ENCODE peak calls at places on chromosomes 4 and X, in nine cellular contexts. One of them, this sample, is unnamed.

GRCh38 chr4:137370206-137370633 is 162.1 kb downstream of the PCDH18 start:
- DNase-seq in psoas muscle: no peak
- DNase-seq in astrocyte of the spinal cord: peak
- DNase-seq in MCF 10A: peak
- DNase-seq in heart right ventricle: no peak
- DNase-seq in left lung: no peak
- DNase-seq in cardiac muscle cell: no peak
- DNase-seq in HFF-Myc: no peak
- DNase-seq in GM23338: no peak
- DNase-seq in this sample: no peak

GRCh38 chr4:66574145-66574978 is 904.1 kb upstream of the EPHA5 start:
- DNase-seq in psoas muscle: no peak
- DNase-seq in astrocyte of the spinal cord: peak
- DNase-seq in MCF 10A: peak
- DNase-seq in heart right ventricle: no peak
- DNase-seq in left lung: no peak
- DNase-seq in cardiac muscle cell: no peak
- DNase-seq in HFF-Myc: no peak
- DNase-seq in GM23338: peak
- DNase-seq in this sample: no peak

GRCh38 chrX:30343206-30343605 is 34.0 kb upstream of the NR0B1 start:
- DNase-seq in psoas muscle: no peak
- DNase-seq in astrocyte of the spinal cord: no peak
- DNase-seq in MCF 10A: peak
- DNase-seq in heart right ventricle: no peak
- DNase-seq in left lung: no peak
- DNase-seq in cardiac muscle cell: peak
- DNase-seq in HFF-Myc: no peak
- DNase-seq in GM23338: peak
- DNase-seq in this sample: no peak

GRCh38 chrX:152929898-152930297 is 32.0 kb downstream of the ZNF185 start:
- DNase-seq in psoas muscle: no peak
- DNase-seq in astrocyte of the spinal cord: no peak
- DNase-seq in MCF 10A: no peak
- DNase-seq in heart right ventricle: no peak
- DNase-seq in left lung: peak
- DNase-seq in cardiac muscle cell: no peak
- DNase-seq in HFF-Myc: no peak
- DNase-seq in GM23338: no peak
- DNase-seq in this sample: no peak

GRCh38 chrX:150167482-150168324 is 195.4 kb upstream of the MAMLD1 start:
- DNase-seq in psoas muscle: no peak
- DNase-seq in astrocyte of the spinal cord: no peak
- DNase-seq in MCF 10A: no peak
- DNase-seq in heart right ventricle: no peak
- DNase-seq in left lung: no peak
- DNase-seq in cardiac muscle cell: no peak
- DNase-seq in HFF-Myc: no peak
- DNase-seq in GM23338: no peak
- DNase-seq in this sample: no peak

GRCh38 chr4:44660396-44660795 is 9.0 kb upstream of the YIPF7 start:
- DNase-seq in psoas muscle: no peak
- DNase-seq in astrocyte of the spinal cord: no peak
- DNase-seq in MCF 10A: no peak
- DNase-seq in heart right ventricle: no peak
- DNase-seq in left lung: no peak
- DNase-seq in cardiac muscle cell: no peak
- DNase-seq in HFF-Myc: no peak
- DNase-seq in GM23338: no peak
- DNase-seq in this sample: no peak

GRCh38 chrX:135982860-135983259 is 2.4 kb upstream of the SLC9A6 start:
- DNase-seq in psoas muscle: no peak
- DNase-seq in astrocyte of the spinal cord: no peak
- DNase-seq in MCF 10A: no peak
- DNase-seq in heart right ventricle: no peak
- DNase-seq in left lung: no peak
- DNase-seq in cardiac muscle cell: no peak
- DNase-seq in HFF-Myc: no peak
- DNase-seq in GM23338: no peak
- DNase-seq in this sample: no peak

GRCh38 chrX:140318306-140318705 is 186.6 kb downstream of the SOX3 start:
- DNase-seq in psoas muscle: no peak
- DNase-seq in astrocyte of the spinal cord: peak
- DNase-seq in MCF 10A: peak
- DNase-seq in heart right ventricle: no peak
- DNase-seq in left lung: no peak
- DNase-seq in cardiac muscle cell: no peak
- DNase-seq in HFF-Myc: no peak
- DNase-seq in GM23338: no peak
- DNase-seq in this sample: no peak

GRCh38 chrX:23504895-23505294 is 162.4 kb upstream of the PRDX4 start:
- DNase-seq in psoas muscle: no peak
- DNase-seq in astrocyte of the spinal cord: peak
- DNase-seq in MCF 10A: no peak
- DNase-seq in heart right ventricle: no peak
- DNase-seq in left lung: no peak
- DNase-seq in cardiac muscle cell: no peak
- DNase-seq in HFF-Myc: no peak
- DNase-seq in GM23338: no peak
- DNase-seq in this sample: no peak

GRCh38 chr4:11232004-11232403 is 196.7 kb downstream of the HS3ST1 start:
- DNase-seq in psoas muscle: no peak
- DNase-seq in astrocyte of the spinal cord: peak
- DNase-seq in MCF 10A: peak
- DNase-seq in heart right ventricle: no peak
- DNase-seq in left lung: no peak
- DNase-seq in cardiac muscle cell: no peak
- DNase-seq in HFF-Myc: no peak
- DNase-seq in GM23338: no peak
- DNase-seq in this sample: no peak

GRCh38 chrX:111095974-111096870 is at the start of gene PAK3:
- DNase-seq in psoas muscle: no peak
- DNase-seq in astrocyte of the spinal cord: peak
- DNase-seq in MCF 10A: peak
- DNase-seq in heart right ventricle: peak
- DNase-seq in left lung: peak
- DNase-seq in cardiac muscle cell: peak
- DNase-seq in HFF-Myc: peak
- DNase-seq in GM23338: peak
- DNase-seq in this sample: peak

GRCh38 chr4:149183638-149184037 is 632.0 kb downstream of the IQCM start:
- DNase-seq in psoas muscle: no peak
- DNase-seq in astrocyte of the spinal cord: no peak
- DNase-seq in MCF 10A: no peak
- DNase-seq in heart right ventricle: no peak
- DNase-seq in left lung: no peak
- DNase-seq in cardiac muscle cell: no peak
- DNase-seq in HFF-Myc: no peak
- DNase-seq in GM23338: peak
- DNase-seq in this sample: no peak

GRCh38 chr4:6942238-6942800 is 32.7 kb downstream of the TBC1D14 start:
- DNase-seq in psoas muscle: peak
- DNase-seq in astrocyte of the spinal cord: peak
- DNase-seq in MCF 10A: peak
- DNase-seq in heart right ventricle: no peak
- DNase-seq in left lung: no peak
- DNase-seq in cardiac muscle cell: no peak
- DNase-seq in HFF-Myc: peak
- DNase-seq in GM23338: no peak
- DNase-seq in this sample: no peak

GRCh38 chr4:177448850-177449249 is 6.6 kb upstream of the AGA start:
- DNase-seq in psoas muscle: no peak
- DNase-seq in astrocyte of the spinal cord: peak
- DNase-seq in MCF 10A: no peak
- DNase-seq in heart right ventricle: no peak
- DNase-seq in left lung: no peak
- DNase-seq in cardiac muscle cell: no peak
- DNase-seq in HFF-Myc: peak
- DNase-seq in GM23338: no peak
- DNase-seq in this sample: no peak

GRCh38 chr4:7539659-7540058 is 104.9 kb upstream of the PSAPL1 start:
- DNase-seq in psoas muscle: peak
- DNase-seq in astrocyte of the spinal cord: no peak
- DNase-seq in MCF 10A: peak
- DNase-seq in heart right ventricle: no peak
- DNase-seq in left lung: no peak
- DNase-seq in cardiac muscle cell: no peak
- DNase-seq in HFF-Myc: no peak
- DNase-seq in GM23338: peak
- DNase-seq in this sample: no peak

GRCh38 chrX:108001218-108001814 is 19.1 kb upstream of the TEX13B start:
- DNase-seq in psoas muscle: no peak
- DNase-seq in astrocyte of the spinal cord: peak
- DNase-seq in MCF 10A: peak
- DNase-seq in heart right ventricle: no peak
- DNase-seq in left lung: no peak
- DNase-seq in cardiac muscle cell: peak
- DNase-seq in HFF-Myc: peak
- DNase-seq in GM23338: peak
- DNase-seq in this sample: no peak

GRCh38 chr4:152696764-152697250 is 17.0 kb upstream of the TMEM154 start:
- DNase-seq in psoas muscle: no peak
- DNase-seq in astrocyte of the spinal cord: peak
- DNase-seq in MCF 10A: peak
- DNase-seq in heart right ventricle: no peak
- DNase-seq in left lung: no peak
- DNase-seq in cardiac muscle cell: no peak
- DNase-seq in HFF-Myc: no peak
- DNase-seq in GM23338: no peak
- DNase-seq in this sample: no peak

GRCh38 chr4:153131478-153132069 is 72.7 kb upstream of the TRIM2 start:
- DNase-seq in psoas muscle: no peak
- DNase-seq in astrocyte of the spinal cord: no peak
- DNase-seq in MCF 10A: no peak
- DNase-seq in heart right ventricle: no peak
- DNase-seq in left lung: no peak
- DNase-seq in cardiac muscle cell: no peak
- DNase-seq in HFF-Myc: no peak
- DNase-seq in GM23338: peak
- DNase-seq in this sample: no peak

GRCh38 chr4:137534516-137534915 is 2.2 kb upstream of the PCDH18 start:
- DNase-seq in psoas muscle: no peak
- DNase-seq in astrocyte of the spinal cord: no peak
- DNase-seq in MCF 10A: no peak
- DNase-seq in heart right ventricle: no peak
- DNase-seq in left lung: no peak
- DNase-seq in cardiac muscle cell: no peak
- DNase-seq in HFF-Myc: no peak
- DNase-seq in GM23338: no peak
- DNase-seq in this sample: no peak

GRCh38 chrX:46567388-46567787 is 6.2 kb upstream of the CHST7 start:
- DNase-seq in psoas muscle: no peak
- DNase-seq in astrocyte of the spinal cord: no peak
- DNase-seq in MCF 10A: no peak
- DNase-seq in heart right ventricle: no peak
- DNase-seq in left lung: no peak
- DNase-seq in cardiac muscle cell: no peak
- DNase-seq in HFF-Myc: no peak
- DNase-seq in GM23338: no peak
- DNase-seq in this sample: no peak

GRCh38 chr4:121072080-121072835 is at the start of gene NDNF:
- DNase-seq in psoas muscle: peak
- DNase-seq in astrocyte of the spinal cord: peak
- DNase-seq in MCF 10A: peak
- DNase-seq in heart right ventricle: peak
- DNase-seq in left lung: peak
- DNase-seq in cardiac muscle cell: peak
- DNase-seq in HFF-Myc: no peak
- DNase-seq in GM23338: peak
- DNase-seq in this sample: peak

GRCh38 chr4:42296196-42296595 is 101.1 kb upstream of the SHISA3 start:
- DNase-seq in psoas muscle: no peak
- DNase-seq in astrocyte of the spinal cord: no peak
- DNase-seq in MCF 10A: peak
- DNase-seq in heart right ventricle: no peak
- DNase-seq in left lung: no peak
- DNase-seq in cardiac muscle cell: no peak
- DNase-seq in HFF-Myc: no peak
- DNase-seq in GM23338: no peak
- DNase-seq in this sample: no peak
- TF ChIP-seq CTCF in psoas muscle: no peak
- TF ChIP-seq CTCF in astrocyte of the spinal cord: no peak
- TF ChIP-seq CTCF in MCF 10A: no peak
- TF ChIP-seq CTCF in heart right ventricle: no peak
- TF ChIP-seq CTCF in left lung: no peak
- TF ChIP-seq CTCF in cardiac muscle cell: peak
- TF ChIP-seq CTCF in HFF-Myc: no peak
- TF ChIP-seq CTCF in GM23338: no peak
- TF ChIP-seq CTCF in this sample: no peak

GRCh38 chrX:127011629-127012028 is 192.1 kb downstream of the PRR32 start:
- DNase-seq in psoas muscle: no peak
- DNase-seq in astrocyte of the spinal cord: no peak
- DNase-seq in MCF 10A: no peak
- DNase-seq in heart right ventricle: no peak
- DNase-seq in left lung: no peak
- DNase-seq in cardiac muscle cell: no peak
- DNase-seq in HFF-Myc: no peak
- DNase-seq in GM23338: no peak
- DNase-seq in this sample: no peak
- TF ChIP-seq CTCF in psoas muscle: no peak
- TF ChIP-seq CTCF in astrocyte of the spinal cord: no peak
- TF ChIP-seq CTCF in MCF 10A: no peak
- TF ChIP-seq CTCF in heart right ventricle: no peak
- TF ChIP-seq CTCF in left lung: no peak
- TF ChIP-seq CTCF in cardiac muscle cell: no peak
- TF ChIP-seq CTCF in HFF-Myc: no peak
- TF ChIP-seq CTCF in GM23338: no peak
- TF ChIP-seq CTCF in this sample: no peak

GRCh38 chr4:30973993-30974392 is 253.8 kb downstream of the PCDH7 start:
- DNase-seq in psoas muscle: no peak
- DNase-seq in astrocyte of the spinal cord: no peak
- DNase-seq in MCF 10A: no peak
- DNase-seq in heart right ventricle: no peak
- DNase-seq in left lung: no peak
- DNase-seq in cardiac muscle cell: no peak
- DNase-seq in HFF-Myc: no peak
- DNase-seq in GM23338: no peak
- DNase-seq in this sample: no peak

GRCh38 chr4:30962949-30963348 is 242.8 kb downstream of the PCDH7 start:
- DNase-seq in psoas muscle: no peak
- DNase-seq in astrocyte of the spinal cord: peak
- DNase-seq in MCF 10A: no peak
- DNase-seq in heart right ventricle: no peak
- DNase-seq in left lung: no peak
- DNase-seq in cardiac muscle cell: no peak
- DNase-seq in HFF-Myc: no peak
- DNase-seq in GM23338: no peak
- DNase-seq in this sample: no peak

GRCh38 chr4:30968926-30969325 is 248.8 kb downstream of the PCDH7 start:
- DNase-seq in psoas muscle: no peak
- DNase-seq in astrocyte of the spinal cord: no peak
- DNase-seq in MCF 10A: no peak
- DNase-seq in heart right ventricle: no peak
- DNase-seq in left lung: no peak
- DNase-seq in cardiac muscle cell: peak
- DNase-seq in HFF-Myc: no peak
- DNase-seq in GM23338: no peak
- DNase-seq in this sample: no peak
- TF ChIP-seq CTCF in psoas muscle: no peak
- TF ChIP-seq CTCF in astrocyte of the spinal cord: no peak
- TF ChIP-seq CTCF in MCF 10A: no peak
- TF ChIP-seq CTCF in heart right ventricle: no peak
- TF ChIP-seq CTCF in left lung: no peak
- TF ChIP-seq CTCF in cardiac muscle cell: no peak
- TF ChIP-seq CTCF in HFF-Myc: no peak
- TF ChIP-seq CTCF in GM23338: no peak
- TF ChIP-seq CTCF in this sample: no peak

GRCh38 chr4:56641494-56642051 is 39.5 kb downstream of the HOPX start:
- DNase-seq in psoas muscle: no peak
- DNase-seq in astrocyte of the spinal cord: peak
- DNase-seq in MCF 10A: peak
- DNase-seq in heart right ventricle: no peak
- DNase-seq in left lung: no peak
- DNase-seq in cardiac muscle cell: no peak
- DNase-seq in HFF-Myc: peak
- DNase-seq in GM23338: no peak
- DNase-seq in this sample: no peak
- TF ChIP-seq CTCF in psoas muscle: no peak
- TF ChIP-seq CTCF in astrocyte of the spinal cord: peak
- TF ChIP-seq CTCF in MCF 10A: no peak
- TF ChIP-seq CTCF in heart right ventricle: no peak
- TF ChIP-seq CTCF in left lung: peak
- TF ChIP-seq CTCF in cardiac muscle cell: no peak
- TF ChIP-seq CTCF in HFF-Myc: peak
- TF ChIP-seq CTCF in GM23338: no peak
- TF ChIP-seq CTCF in this sample: no peak